ENCODE peak calls at places on chromosomes 1 and 21, in nine cellular contexts. One of them, this sample, is unnamed.

GRCh38 chr1:200506471-200506870 is 96.6 kb upstream of the ZNF281 start:
- DNase-seq in IMR-90: no peak
- DNase-seq in cardiac fibroblast: no peak
- DNase-seq in COLO829: no peak
- DNase-seq in HL-60: no peak
- DNase-seq in iris pigment epithelial cell: no peak
- DNase-seq in HEK293T: peak
- DNase-seq in left ventricle myocardium inferior: no peak
- DNase-seq in body of pancreas: no peak
- DNase-seq in this sample: no peak

GRCh38 chr1:213984387-213985180 is 3.2 kb upstream of the PROX1 start:
- DNase-seq in IMR-90: no peak
- DNase-seq in HEK293T: peak
- DNase-seq in body of pancreas: no peak
- DNase-seq in left ventricle myocardium inferior: no peak
- DNase-seq in iris pigment epithelial cell: no peak
- DNase-seq in COLO829: no peak
- DNase-seq in cardiac fibroblast: no peak
- DNase-seq in HL-60: no peak
- DNase-seq in this sample: no peak

GRCh38 chr1:96641292-96641691 is 80.3 kb upstream of the PTBP2 start:
- DNase-seq in cardiac fibroblast: peak
- DNase-seq in left ventricle myocardium inferior: no peak
- DNase-seq in body of pancreas: no peak
- DNase-seq in HL-60: no peak
- DNase-seq in COLO829: no peak
- DNase-seq in HEK293T: no peak
- DNase-seq in iris pigment epithelial cell: peak
- DNase-seq in IMR-90: peak
- DNase-seq in this sample: no peak

GRCh38 chr21:42862774-42863503 is 16.4 kb downstream of the WDR4 start:
- DNase-seq in HEK293T: no peak
- DNase-seq in body of pancreas: no peak
- DNase-seq in HL-60: no peak
- DNase-seq in COLO829: no peak
- DNase-seq in IMR-90: no peak
- DNase-seq in cardiac fibroblast: no peak
- DNase-seq in iris pigment epithelial cell: no peak
- DNase-seq in left ventricle myocardium inferior: no peak
- DNase-seq in this sample: peak

GRCh38 chr1:155909894-155910293 is 1.3 kb downstream of the RIT1 start:
- DNase-seq in left ventricle myocardium inferior: no peak
- DNase-seq in IMR-90: peak
- DNase-seq in HL-60: peak
- DNase-seq in body of pancreas: no peak
- DNase-seq in cardiac fibroblast: peak
- DNase-seq in iris pigment epithelial cell: peak
- DNase-seq in COLO829: no peak
- DNase-seq in HEK293T: no peak
- DNase-seq in this sample: peak

GRCh38 chr1:39933956-39934941 is 20.7 kb upstream of the MFSD2A start:
- DNase-seq in cardiac fibroblast: peak
- DNase-seq in HL-60: peak
- DNase-seq in COLO829: no peak
- DNase-seq in IMR-90: peak
- DNase-seq in iris pigment epithelial cell: peak
- DNase-seq in HEK293T: no peak
- DNase-seq in body of pancreas: peak
- DNase-seq in left ventricle myocardium inferior: peak
- DNase-seq in this sample: peak

GRCh38 chr1:83129107-83129506 is 869.8 kb downstream of the TTLL7 start:
- DNase-seq in body of pancreas: no peak
- DNase-seq in HEK293T: no peak
- DNase-seq in iris pigment epithelial cell: no peak
- DNase-seq in left ventricle myocardium inferior: no peak
- DNase-seq in IMR-90: no peak
- DNase-seq in COLO829: no peak
- DNase-seq in cardiac fibroblast: no peak
- DNase-seq in HL-60: no peak
- DNase-seq in this sample: no peak

GRCh38 chr21:39373634-39374033 is 24.7 kb upstream of the HMGN1 start:
- DNase-seq in iris pigment epithelial cell: peak
- DNase-seq in IMR-90: peak
- DNase-seq in left ventricle myocardium inferior: no peak
- DNase-seq in cardiac fibroblast: peak
- DNase-seq in body of pancreas: no peak
- DNase-seq in HL-60: peak
- DNase-seq in COLO829: peak
- DNase-seq in HEK293T: peak
- DNase-seq in this sample: peak

GRCh38 chr1:106621853-106622252 is 434.6 kb upstream of the PRMT6 start:
- DNase-seq in iris pigment epithelial cell: no peak
- DNase-seq in cardiac fibroblast: no peak
- DNase-seq in left ventricle myocardium inferior: no peak
- DNase-seq in IMR-90: no peak
- DNase-seq in body of pancreas: no peak
- DNase-seq in HL-60: no peak
- DNase-seq in HEK293T: no peak
- DNase-seq in COLO829: no peak
- DNase-seq in this sample: no peak

GRCh38 chr1:239040523-239040922 is 345.8 kb upstream of the CHRM3 start:
- DNase-seq in IMR-90: no peak
- DNase-seq in body of pancreas: no peak
- DNase-seq in iris pigment epithelial cell: no peak
- DNase-seq in HL-60: no peak
- DNase-seq in left ventricle myocardium inferior: no peak
- DNase-seq in HEK293T: no peak
- DNase-seq in COLO829: no peak
- DNase-seq in cardiac fibroblast: no peak
- DNase-seq in this sample: no peak

GRCh38 chr1:27438621-27439061 is 46.2 kb downstream of the GPR3 start:
- DNase-seq in HEK293T: no peak
- DNase-seq in body of pancreas: no peak
- DNase-seq in HL-60: peak
- DNase-seq in IMR-90: no peak
- DNase-seq in cardiac fibroblast: no peak
- DNase-seq in left ventricle myocardium inferior: no peak
- DNase-seq in COLO829: no peak
- DNase-seq in iris pigment epithelial cell: no peak
- DNase-seq in this sample: no peak

GRCh38 chr1:6361124-6361775 is 32.3 kb downstream of the ACOT7 start:
- DNase-seq in HEK293T: no peak
- DNase-seq in body of pancreas: no peak
- DNase-seq in IMR-90: no peak
- DNase-seq in cardiac fibroblast: no peak
- DNase-seq in left ventricle myocardium inferior: no peak
- DNase-seq in iris pigment epithelial cell: no peak
- DNase-seq in COLO829: no peak
- DNase-seq in HL-60: no peak
- DNase-seq in this sample: no peak

GRCh38 chr1:5506634-5507033 is 485.6 kb downstream of the NPHP4 start:
- DNase-seq in cardiac fibroblast: no peak
- DNase-seq in COLO829: no peak
- DNase-seq in left ventricle myocardium inferior: no peak
- DNase-seq in iris pigment epithelial cell: no peak
- DNase-seq in body of pancreas: no peak
- DNase-seq in IMR-90: no peak
- DNase-seq in HEK293T: no peak
- DNase-seq in HL-60: no peak
- DNase-seq in this sample: no peak

GRCh38 chr21:21200939-21201610 is 202.9 kb downstream of the NCAM2 start:
- DNase-seq in cardiac fibroblast: peak
- DNase-seq in HEK293T: no peak
- DNase-seq in HL-60: no peak
- DNase-seq in iris pigment epithelial cell: peak
- DNase-seq in IMR-90: peak
- DNase-seq in body of pancreas: no peak
- DNase-seq in left ventricle myocardium inferior: no peak
- DNase-seq in COLO829: no peak
- DNase-seq in this sample: peak

GRCh38 chr1:110292327-110292741 is 46.8 kb upstream of the RBM15 start:
- DNase-seq in left ventricle myocardium inferior: no peak
- DNase-seq in body of pancreas: no peak
- DNase-seq in iris pigment epithelial cell: peak
- DNase-seq in HL-60: peak
- DNase-seq in IMR-90: peak
- DNase-seq in cardiac fibroblast: peak
- DNase-seq in COLO829: no peak
- DNase-seq in HEK293T: peak
- DNase-seq in this sample: peak

GRCh38 chr1:59487335-59488031 is 190.6 kb downstream of the FGGY start:
- DNase-seq in HEK293T: no peak
- DNase-seq in left ventricle myocardium inferior: no peak
- DNase-seq in cardiac fibroblast: peak
- DNase-seq in iris pigment epithelial cell: peak
- DNase-seq in body of pancreas: no peak
- DNase-seq in IMR-90: peak
- DNase-seq in HL-60: no peak
- DNase-seq in COLO829: no peak
- DNase-seq in this sample: peak

GRCh38 chr1:203791498-203791897 is 3.9 kb upstream of the ZBED6 start:
- DNase-seq in COLO829: no peak
- DNase-seq in left ventricle myocardium inferior: no peak
- DNase-seq in HEK293T: no peak
- DNase-seq in cardiac fibroblast: peak
- DNase-seq in HL-60: no peak
- DNase-seq in iris pigment epithelial cell: no peak
- DNase-seq in body of pancreas: no peak
- DNase-seq in IMR-90: no peak
- DNase-seq in this sample: no peak

GRCh38 chr1:38270241-38270871 is 223.8 kb upstream of the POU3F1 start:
- DNase-seq in HL-60: no peak
- DNase-seq in left ventricle myocardium inferior: no peak
- DNase-seq in COLO829: no peak
- DNase-seq in iris pigment epithelial cell: no peak
- DNase-seq in cardiac fibroblast: no peak
- DNase-seq in HEK293T: no peak
- DNase-seq in IMR-90: no peak
- DNase-seq in body of pancreas: no peak
- DNase-seq in this sample: no peak

GRCh38 chr1:173545688-173546087 is 57.2 kb downstream of the SLC9C2 start:
- DNase-seq in body of pancreas: no peak
- DNase-seq in COLO829: no peak
- DNase-seq in iris pigment epithelial cell: no peak
- DNase-seq in HL-60: no peak
- DNase-seq in IMR-90: no peak
- DNase-seq in left ventricle myocardium inferior: no peak
- DNase-seq in cardiac fibroblast: no peak
- DNase-seq in HEK293T: no peak
- DNase-seq in this sample: no peak

GRCh38 chr1:111082421-111083192 is 57.3 kb downstream of the DRAM2 start:
- DNase-seq in cardiac fibroblast: peak
- DNase-seq in IMR-90: peak
- DNase-seq in iris pigment epithelial cell: peak
- DNase-seq in HL-60: no peak
- DNase-seq in body of pancreas: no peak
- DNase-seq in left ventricle myocardium inferior: no peak
- DNase-seq in HEK293T: no peak
- DNase-seq in COLO829: no peak
- DNase-seq in this sample: no peak

GRCh38 chr1:200468264-200469001 is 58.6 kb upstream of the ZNF281 start:
- DNase-seq in body of pancreas: no peak
- DNase-seq in HEK293T: no peak
- DNase-seq in IMR-90: peak
- DNase-seq in COLO829: no peak
- DNase-seq in cardiac fibroblast: peak
- DNase-seq in HL-60: no peak
- DNase-seq in iris pigment epithelial cell: no peak
- DNase-seq in left ventricle myocardium inferior: no peak
- DNase-seq in this sample: peak

GRCh38 chr1:56644064-56644940 is 812 bp upstream of the PRKAA2 start:
- DNase-seq in body of pancreas: no peak
- DNase-seq in IMR-90: peak
- DNase-seq in COLO829: no peak
- DNase-seq in cardiac fibroblast: peak
- DNase-seq in left ventricle myocardium inferior: no peak
- DNase-seq in HL-60: no peak
- DNase-seq in iris pigment epithelial cell: peak
- DNase-seq in HEK293T: peak
- DNase-seq in this sample: peak

GRCh38 chr1:94250341-94250740 is 13.0 kb upstream of the ARHGAP29 start:
- DNase-seq in body of pancreas: peak
- DNase-seq in HL-60: no peak
- DNase-seq in left ventricle myocardium inferior: no peak
- DNase-seq in COLO829: no peak
- DNase-seq in HEK293T: no peak
- DNase-seq in IMR-90: no peak
- DNase-seq in cardiac fibroblast: no peak
- DNase-seq in iris pigment epithelial cell: no peak
- DNase-seq in this sample: no peak

GRCh38 chr21:43789276-43790052 is at the start of gene RRP1:
- DNase-seq in cardiac fibroblast: peak
- DNase-seq in left ventricle myocardium inferior: peak
- DNase-seq in IMR-90: peak
- DNase-seq in COLO829: peak
- DNase-seq in HEK293T: peak
- DNase-seq in body of pancreas: peak
- DNase-seq in HL-60: peak
- DNase-seq in iris pigment epithelial cell: peak
- DNase-seq in this sample: peak

GRCh38 chr1:5708266-5708978 is 283.8 kb downstream of the NPHP4 start:
- DNase-seq in HEK293T: no peak
- DNase-seq in iris pigment epithelial cell: no peak
- DNase-seq in cardiac fibroblast: no peak
- DNase-seq in body of pancreas: no peak
- DNase-seq in HL-60: no peak
- DNase-seq in COLO829: no peak
- DNase-seq in left ventricle myocardium inferior: no peak
- DNase-seq in IMR-90: no peak
- DNase-seq in this sample: no peak

GRCh38 chr1:22071511-22071910 is 19.0 kb downstream of the CDC42 start:
- DNase-seq in COLO829: no peak
- DNase-seq in HEK293T: no peak
- DNase-seq in HL-60: no peak
- DNase-seq in cardiac fibroblast: no peak
- DNase-seq in body of pancreas: no peak
- DNase-seq in IMR-90: no peak
- DNase-seq in left ventricle myocardium inferior: no peak
- DNase-seq in iris pigment epithelial cell: peak
- DNase-seq in this sample: no peak

GRCh38 chr1:97780884-97781283 is 139.9 kb downstream of the DPYD start:
- DNase-seq in left ventricle myocardium inferior: no peak
- DNase-seq in IMR-90: no peak
- DNase-seq in HEK293T: no peak
- DNase-seq in cardiac fibroblast: peak
- DNase-seq in COLO829: no peak
- DNase-seq in iris pigment epithelial cell: no peak
- DNase-seq in HL-60: no peak
- DNase-seq in body of pancreas: no peak
- DNase-seq in this sample: no peak

GRCh38 chr1:53553734-53554509 is 94.7 kb downstream of the DMRTB1 start:
- DNase-seq in HEK293T: no peak
- DNase-seq in IMR-90: no peak
- DNase-seq in iris pigment epithelial cell: no peak
- DNase-seq in body of pancreas: peak
- DNase-seq in left ventricle myocardium inferior: peak
- DNase-seq in cardiac fibroblast: no peak
- DNase-seq in COLO829: no peak
- DNase-seq in HL-60: no peak
- DNase-seq in this sample: peak

GRCh38 chr1:28552482-28553228 is at the start of gene TRNAU1AP:
- DNase-seq in body of pancreas: peak
- DNase-seq in HL-60: peak
- DNase-seq in left ventricle myocardium inferior: peak
- DNase-seq in HEK293T: peak
- DNase-seq in cardiac fibroblast: peak
- DNase-seq in IMR-90: peak
- DNase-seq in iris pigment epithelial cell: peak
- DNase-seq in COLO829: peak
- DNase-seq in this sample: peak

GRCh38 chr1:220841293-220841692 is 38.0 kb upstream of the HLX start:
- DNase-seq in COLO829: no peak
- DNase-seq in HEK293T: no peak
- DNase-seq in body of pancreas: no peak
- DNase-seq in cardiac fibroblast: no peak
- DNase-seq in IMR-90: no peak
- DNase-seq in HL-60: no peak
- DNase-seq in iris pigment epithelial cell: no peak
- DNase-seq in left ventricle myocardium inferior: no peak
- DNase-seq in this sample: peak

GRCh38 chr1:67840449-67840848 is 7.2 kb upstream of the GNG12 start:
- DNase-seq in left ventricle myocardium inferior: no peak
- DNase-seq in cardiac fibroblast: peak
- DNase-seq in HL-60: no peak
- DNase-seq in HEK293T: no peak
- DNase-seq in iris pigment epithelial cell: peak
- DNase-seq in COLO829: no peak
- DNase-seq in body of pancreas: peak
- DNase-seq in IMR-90: peak
- DNase-seq in this sample: peak